ENCODE peak calls at places on chromosomes 4 and X, in six cellular contexts. R is AG20443; C is NCI-H774; I is HEK293T; B is esophagus squamous epithelium; X is stimulated activated CD8-positive, alpha-beta memory T cell treated with anti-CD3 and anti-CD28 coated beads, Interleukin-15, amount 100 ng/mL, for 24 hours. O is an unnamed sample.

GRCh38 chr4:136867465-136867864 is 664.8 kb downstream of the PCDH18 start:
- DNase-seq in R (no peak), C (no peak), I (no peak), B (no peak), X (no peak), O (no peak)

GRCh38 chrX:26848511-26848910 is 614.6 kb downstream of the PPP4R3C start:
- DNase-seq in R (no peak), C (no peak), I (no peak), B (no peak), X (no peak), O (no peak)

GRCh38 chr4:22593933-22594332 is 78.1 kb upstream of the ADGRA3 start:
- DNase-seq in R (no peak), C (no peak), I (no peak), B (no peak), X (no peak), O (no peak)

GRCh38 chrX:35919536-35920309 is at the start of gene CFAP47:
- DNase-seq in R (peak; percentile 1), C (peak; percentile 73), I (peak; percentile 38), B (no peak), X (no peak), O (peak; percentile 39)

GRCh38 chr4:158346576-158346975 is 136.3 kb downstream of the TMEM144 start:
- DNase-seq in R (no peak), C (no peak), I (no peak), B (no peak), X (no peak), O (no peak)

GRCh38 chr4:138977525-138977924 is 38.1 kb upstream of the NOCT start:
- DNase-seq in R (no peak), C (no peak), I (no peak), B (no peak), X (no peak), O (no peak)

GRCh38 chr4:6342530-6343293 is 73.1 kb downstream of the WFS1 start:
- DNase-seq in R (no peak), C (peak; percentile 10), I (no peak), B (no peak), X (no peak), O (peak; percentile 82)

GRCh38 chr4:2858451-2859217 is 15.0 kb downstream of the ADD1 start:
- DNase-seq in R (peak; percentile 55), C (no peak), I (no peak), B (no peak), X (no peak), O (no peak)

O was measured in Right ventricle myocardium superior.